ENCODE peak calls at places on chromosomes 7 and 10, in ten cellular contexts. C is right cardiac atrium; B is activated naive CD4-positive, alpha-beta T cell treated with anti-CD3 and anti-CD28 coated beads, Interleukin-2, amount 10 ng/mL, durations not matched to agents 7 days and 5 days; U is cardiac muscle cell; Z is HCT116; W is progenitor cell of endocrine pancreas; S is anterior cingulate cortex; K is fibroblast of the aortic adventitia; I is NCI-H524; T is ovary. Y is an unnamed sample.

GRCh38 chr7:23012797-23013714 is 874 bp downstream of the HYCC1 start:
- DNase-seq in Z (no peak), K (peak), C (peak), T (peak), I (peak), B (peak), U (no peak), S (no peak), W (peak), Y (peak)

GRCh38 chr7:96996937-96997511 is 8.3 kb upstream of the DLX6 start:
- DNase-seq in Z (no peak), C (no peak), U (no peak), K (no peak), S (no peak), T (no peak), W (no peak), B (no peak), I (no peak), Y (no peak)

GRCh38 chr7:105691029-105691691 is 109.9 kb upstream of the EFCAB10 start:
- DNase-seq in C (no peak), W (no peak), K (peak), T (no peak), Z (no peak), B (peak), I (no peak), S (no peak), U (peak), Y (no peak)

GRCh38 chr10:102645388-102645740 is 1.1 kb downstream of the TRIM8 start:
- DNase-seq in W (peak), K (no peak), C (peak), T (peak), I (peak), S (no peak), U (no peak), B (peak), Z (peak), Y (peak)

GRCh38 chr10:71058308-71058707 is 154.1 kb upstream of the UNC5B start:
- DNase-seq in I (no peak), Z (no peak), U (no peak), C (no peak), W (no peak), B (no peak), T (no peak), S (no peak), K (no peak), Y (no peak)

GRCh38 chr10:101367569-101368453 is 13.8 kb downstream of the BTRC start:
- DNase-seq in Z (peak), T (no peak), I (no peak), C (no peak), U (peak), K (peak), S (no peak), B (no peak), W (no peak), Y (no peak)

GRCh38 chr10:90148121-90148855 is 446.9 kb downstream of the KIF20B start:
- DNase-seq in I (peak), B (no peak), T (no peak), W (no peak), S (no peak), Z (peak), U (peak), K (peak), C (no peak), Y (no peak)

GRCh38 chr7:23347007-23347681 is 48.0 kb downstream of the MALSU1 start:
- DNase-seq in I (no peak), K (no peak), W (no peak), S (no peak), T (no peak), U (no peak), B (no peak), Z (no peak), C (no peak), Y (no peak)

GRCh38 chr10:19658622-19659233 is 157.5 kb upstream of the PLXDC2 start:
- DNase-seq in Z (no peak), I (no peak), S (no peak), U (peak), W (no peak), B (no peak), K (peak), C (no peak), T (no peak), Y (no peak)

GRCh38 chr10:82037076-82037475 is 162.1 kb downstream of the NRG3 start:
- DNase-seq in T (no peak), W (no peak), U (no peak), B (no peak), I (no peak), S (peak), C (no peak), Z (no peak), K (no peak), Y (peak)

GRCh38 chr7:378551-379455 is 88.8 kb downstream of the FOXL3 start:
- DNase-seq in I (peak), Z (no peak), B (no peak), K (no peak), T (peak), C (no peak), U (no peak), W (peak), S (no peak), Y (peak)

GRCh38 chr10:60488111-60488669 is 98.5 kb upstream of the ANK3 start:
- DNase-seq in C (no peak), K (no peak), T (no peak), U (no peak), I (no peak), S (no peak), Z (no peak), W (no peak), B (no peak), Y (no peak)

GRCh38 chr10:104546756-104547155 is 94.3 kb upstream of the SORCS3 start:
- DNase-seq in K (no peak), U (no peak), B (no peak), C (no peak), I (no peak), W (no peak), Z (no peak), S (no peak), T (no peak), Y (no peak)

GRCh38 chr10:17026686-17027485 is 102.7 kb downstream of the CUBN start:
- DNase-seq in S (no peak), Z (no peak), U (peak), K (peak), B (peak), T (no peak), W (no peak), C (no peak), I (no peak), Y (no peak)

GRCh38 chr7:17626215-17626614 is 314.1 kb downstream of the SNX13 start:
- DNase-seq in U (no peak), I (peak), C (no peak), K (no peak), B (no peak), T (no peak), W (no peak), Z (no peak), S (no peak), Y (no peak)

GRCh38 chr7:148535227-148535626 is 55.3 kb upstream of the C7orf33 start:
- DNase-seq in S (no peak), K (peak), Z (no peak), W (no peak), B (peak), U (peak), I (peak), T (no peak), C (no peak), Y (peak)

GRCh38 chr10:102508506-102508905 is 4.7 kb downstream of the SUFU start:
- DNase-seq in B (no peak), I (no peak), Z (no peak), W (no peak), K (no peak), U (no peak), T (no peak), C (no peak), S (no peak), Y (no peak)

GRCh38 chr10:7953447-7953846 is 101.0 kb upstream of the GATA3 start:
- DNase-seq in U (no peak), Z (no peak), I (no peak), S (no peak), T (no peak), C (no peak), K (no peak), B (no peak), W (no peak), Y (no peak)

GRCh38 chr10:113518816-113519591 is 33.8 kb upstream of the HABP2 start:
- DNase-seq in T (no peak), W (no peak), C (no peak), U (peak), B (no peak), S (no peak), K (no peak), Z (no peak), I (no peak), Y (no peak)

GRCh38 chr10:14695833-14696232 is 78.9 kb downstream of the FAM107B start:
- DNase-seq in C (no peak), W (no peak), B (no peak), K (no peak), I (no peak), T (no peak), S (no peak), Z (no peak), U (no peak), Y (no peak)

GRCh38 chr10:3975016-3975415 is 190.0 kb upstream of the KLF6 start:
- DNase-seq in W (no peak), K (no peak), I (no peak), Z (no peak), U (peak), T (no peak), B (no peak), S (no peak), C (peak), Y (no peak)